ENCODE peak calls at places on chromosomes 11 and 22, in ten cellular contexts. X is dermis blood vessel endothelial cell; K is fibroblast of the aortic adventitia; S is NCI-H1105 treated with DMSO at 0.1 percent for 48 hours; M is T-helper 2 cell treated with Interferon-gamma antibody and Interleukin-4, amounts not matched to agents 5 μg/mL and 100 μg/mL, for 36 hours; U is GM13976; N is tibial nerve; I is activated naive CD4-positive, alpha-beta T cell; Y is H4; E is HCT116. F is an unnamed sample.

GRCh38 chr11:111335124-111335535 is 36.8 kb downstream of the POU2AF3 start:
- DNase-seq in X (no peak), K (no peak), S (no peak), M (no peak), U (no peak), N (no peak), I (no peak), Y (no peak), E (no peak), F (no peak)

GRCh38 chr11:95849087-95849825 is 59.0 kb downstream of the CEP57 start:
- DNase-seq in X (peak; percentile 84), K (peak; percentile 84), S (peak; percentile 34), M (no peak), U (peak; percentile 15), N (no peak), I (no peak), Y (peak; percentile 84), E (peak; percentile 32), F (no peak)

GRCh38 chr11:40393511-40393910 is 1065.9 kb downstream of the LRRC4C start:
- DNase-seq in X (no peak), K (no peak), S (no peak), M (no peak), U (no peak), N (no peak), I (no peak), Y (no peak), E (no peak), F (no peak)

GRCh38 chr22:27686534-27686933 is 115.0 kb downstream of the MN1 start:
- DNase-seq in X (peak; percentile 62), K (peak; percentile 95), S (no peak), M (no peak), U (no peak), N (no peak), I (no peak), Y (peak; percentile 51), E (peak; percentile 68), F (no peak)

GRCh38 chr22:34804588-34804987 is 261.4 kb upstream of the ISX start:
- DNase-seq in X (no peak), K (no peak), S (no peak), M (no peak), U (no peak), N (no peak), I (no peak), Y (no peak), E (no peak), F (no peak)

GRCh38 chr11:4134844-4135243 is 40.2 kb downstream of the RRM1 start:
- DNase-seq in X (peak; percentile 79), K (peak; percentile 47), S (no peak), M (no peak), U (no peak), N (no peak), I (no peak), Y (no peak), E (no peak), F (no peak)

GRCh38 chr11:12845739-12846358 is 163.3 kb upstream of the RASSF10 start:
- DNase-seq in X (peak; percentile 27), K (peak; percentile 46), S (peak; percentile 95), M (no peak), U (no peak), N (no peak), I (no peak), Y (peak; percentile 32), E (no peak), F (no peak)

GRCh38 chr11:86069408-86070086 is 663 bp upstream of the PICALM start:
- DNase-seq in X (peak; percentile 99), K (peak; percentile 97), S (no peak), M (no peak), U (peak; percentile 52), N (no peak), I (no peak), Y (peak; percentile 92), E (peak; percentile 54), F (no peak)

GRCh38 chr22:19806213-19807160 is 45.9 kb downstream of the TBX1 start:
- DNase-seq in X (peak; percentile 55), K (peak; percentile 16), S (peak; percentile 53), M (no peak), U (no peak), N (peak; percentile 26), I (no peak), Y (peak; percentile 23), E (peak; percentile 38), F (peak; percentile 87)